ENCODE peak calls at places on chromosomes 7 and 10, in seven cellular contexts. X is mucosa of descending colon, N is OCI-LY7, C is astrocyte, I is psoas muscle, P is stomach, U is tibial artery. R is an unnamed sample.

GRCh38 chr10:74063256-74063655 is 65.3 kb downstream of the VCL start:
- DNase-seq in C (peak; percentile 70), N (no peak), X (no peak), U (no peak), I (no peak), P (no peak), R (no peak)

GRCh38 chr7:13628231-13629001 is 361.1 kb downstream of the ETV1 start:
- DNase-seq in I (no peak), C (peak; percentile 59), U (no peak), X (no peak), N (no peak), P (no peak), R (no peak)

GRCh38 chr10:20855398-20856038 is 41.6 kb downstream of the NEBL start:
- DNase-seq in I (no peak), C (peak; percentile 8), X (no peak), U (no peak), P (no peak), N (peak; percentile 21), R (no peak)

GRCh38 chr7:135774284-135774683 is 25.7 kb upstream of the FAM180A start:
- DNase-seq in C (peak; percentile 86), U (no peak), X (peak; percentile 57), I (no peak), N (no peak), P (no peak), R (no peak)

GRCh38 chr7:131897016-131897789 is 340.8 kb upstream of the PODXL start:
- DNase-seq in N (no peak), P (no peak), X (no peak), C (peak; percentile 93), U (no peak), I (no peak), R (no peak)

GRCh38 chr7:15848362-15848761 is 161.9 kb upstream of the MEOX2 start:
- DNase-seq in X (no peak), P (no peak), N (no peak), I (no peak), U (no peak), C (peak; percentile 14), R (no peak)

GRCh38 chr7:1959305-1959704 is 273.4 kb downstream of the MAD1L1 start:
- DNase-seq in N (no peak), U (no peak), C (no peak), P (no peak), I (no peak), X (no peak), R (no peak)

GRCh38 chr10:127195571-127196226 is 692 bp downstream of the INSYN2A start:
- DNase-seq in U (no peak), C (peak; percentile 13), P (no peak), X (no peak), I (peak; percentile 13), N (no peak), R (no peak)

GRCh38 chr7:151071032-151071866 is 9.4 kb downstream of the FASTK start:
- DNase-seq in C (no peak), P (no peak), N (no peak), U (no peak), I (no peak), X (no peak), R (no peak)

GRCh38 chr7:137151056-137151731 is 192.3 kb downstream of the PTN start:
- DNase-seq in U (no peak), N (no peak), X (no peak), I (no peak), C (peak; percentile 89), P (no peak), R (no peak)

GRCh38 chr7:149791411-149792219 is 18.2 kb upstream of the ZNF467 start:
- DNase-seq in I (no peak), N (no peak), X (no peak), C (no peak), P (no peak), U (no peak), R (no peak)

GRCh38 chr10:47024399-47025252 is 113.4 kb downstream of the PTPN20 start:
- DNase-seq in U (peak; percentile 79), N (peak; percentile 67), I (peak; percentile 53), X (peak; percentile 83), P (peak; percentile 69), C (peak; percentile 14), R (peak; percentile 84)

GRCh38 chr7:121330053-121330833 is 1.4 kb downstream of the WNT16 start:
- DNase-seq in C (no peak), P (no peak), N (no peak), X (no peak), I (no peak), U (no peak), R (peak; percentile 84)

GRCh38 chr10:31664803-31665202 is 263.8 kb downstream of the ARHGAP12 start:
- DNase-seq in P (no peak), C (no peak), X (no peak), I (no peak), N (no peak), U (no peak), R (no peak)

GRCh38 chr7:140035400-140036223 is 27.1 kb downstream of the PARP12 start:
- DNase-seq in N (no peak), X (no peak), P (no peak), I (no peak), U (no peak), C (peak; percentile 61), R (no peak)

GRCh38 chr7:106537119-106537518 is 123.8 kb downstream of the CCDC71L start:
- DNase-seq in N (no peak), C (no peak), U (no peak), I (no peak), X (no peak), P (no peak), R (no peak)

GRCh38 chr10:2111936-2112335 is 374.6 kb upstream of the ADARB2 start:
- DNase-seq in U (no peak), P (no peak), I (no peak), X (no peak), N (no peak), C (peak; percentile 95), R (no peak)

GRCh38 chr7:99006739-99007424 is 128.6 kb downstream of the TRRAP start:
- DNase-seq in C (no peak), U (peak; percentile 12), X (no peak), I (no peak), N (no peak), P (no peak), R (no peak)

GRCh38 chr10:71647526-71648354 is 71.8 kb downstream of the C10orf105 start:
- DNase-seq in N (peak; percentile 70), C (no peak), X (no peak), P (no peak), I (no peak), U (no peak), R (no peak)

GRCh38 chr10:71713135-71714040 is 6.2 kb downstream of the C10orf105 start:
- DNase-seq in X (peak; percentile 62), I (peak; percentile 88), C (peak; percentile 80), P (peak; percentile 65), N (peak; percentile 49), U (peak; percentile 97), R (peak; percentile 83)

GRCh38 chr7:11969627-11970026 is 137.6 kb upstream of the THSD7A start:
- DNase-seq in C (no peak), N (no peak), P (no peak), U (no peak), I (no peak), X (no peak), R (no peak)

GRCh38 chr10:3761111-3761686 is 23.8 kb downstream of the KLF6 start:
- DNase-seq in I (no peak), N (peak; percentile 46), X (no peak), U (no peak), P (no peak), C (peak; percentile 19), R (no peak)

GRCh38 chr10:51574248-51575067 is 124.9 kb downstream of the CSTF2T start:
- DNase-seq in U (no peak), N (no peak), C (no peak), P (no peak), X (no peak), I (no peak), R (no peak)

GRCh38 chr10:38143587-38143986 is 49.5 kb downstream of the ZNF37A start:
- DNase-seq in C (no peak), N (no peak), X (no peak), P (no peak), I (no peak), U (no peak), R (no peak)
- TF ChIP-seq CTCF in C (no peak), N (no peak), X (no peak), P (no peak), I (no peak), U (no peak), R (no peak)

DNA sequence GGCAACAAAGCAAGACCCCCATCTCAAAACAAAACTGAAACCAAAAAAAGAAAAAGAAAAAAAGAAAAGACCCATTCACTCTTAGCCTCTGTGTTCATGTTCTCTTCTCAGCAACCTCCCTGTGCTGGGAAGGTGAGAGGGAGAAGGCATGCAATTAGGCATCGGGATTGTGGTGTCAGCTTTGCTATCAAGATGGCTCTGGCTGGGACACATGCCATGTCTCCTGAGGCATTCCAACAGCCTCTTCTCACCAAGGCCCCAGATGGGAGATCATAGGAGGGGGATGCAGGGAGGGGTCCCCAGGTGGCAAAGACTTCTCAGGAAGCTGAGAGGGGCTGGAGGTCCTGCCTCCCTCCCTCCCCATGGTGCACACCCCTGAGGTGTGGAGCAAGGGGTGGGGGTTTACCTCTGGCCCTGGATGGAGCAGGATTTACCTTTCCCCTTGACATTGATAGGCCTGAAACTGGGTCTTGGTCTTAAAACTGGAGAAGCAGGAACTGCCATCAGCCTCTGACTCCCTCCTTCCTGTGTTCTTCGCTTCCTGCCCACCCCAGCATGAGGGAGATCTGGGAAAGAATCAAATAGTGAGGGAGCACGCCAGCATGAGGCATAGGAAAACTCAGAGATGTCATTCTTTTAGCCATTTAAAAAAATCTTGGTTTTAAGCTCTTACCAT is 96.2 kb upstream of the DUSP5 start:
- DNase-seq in P (no peak), C (no peak), N (no peak), I (no peak), U (no peak), X (no peak), R (no peak)
- H3K4me1 ChIP-seq in P (peaks cover 13% of the 10 kb centered on the region), C (peaks cover 25% of the 10 kb centered on the region), N (peaks cover 7% of the 10 kb centered on the region), I (no peaks in the 10 kb centered on the region), U (no peaks in the 10 kb centered on the region), X (peaks cover 17% of the 10 kb centered on the region), R (no peaks in the 10 kb centered on the region)

DNA sequence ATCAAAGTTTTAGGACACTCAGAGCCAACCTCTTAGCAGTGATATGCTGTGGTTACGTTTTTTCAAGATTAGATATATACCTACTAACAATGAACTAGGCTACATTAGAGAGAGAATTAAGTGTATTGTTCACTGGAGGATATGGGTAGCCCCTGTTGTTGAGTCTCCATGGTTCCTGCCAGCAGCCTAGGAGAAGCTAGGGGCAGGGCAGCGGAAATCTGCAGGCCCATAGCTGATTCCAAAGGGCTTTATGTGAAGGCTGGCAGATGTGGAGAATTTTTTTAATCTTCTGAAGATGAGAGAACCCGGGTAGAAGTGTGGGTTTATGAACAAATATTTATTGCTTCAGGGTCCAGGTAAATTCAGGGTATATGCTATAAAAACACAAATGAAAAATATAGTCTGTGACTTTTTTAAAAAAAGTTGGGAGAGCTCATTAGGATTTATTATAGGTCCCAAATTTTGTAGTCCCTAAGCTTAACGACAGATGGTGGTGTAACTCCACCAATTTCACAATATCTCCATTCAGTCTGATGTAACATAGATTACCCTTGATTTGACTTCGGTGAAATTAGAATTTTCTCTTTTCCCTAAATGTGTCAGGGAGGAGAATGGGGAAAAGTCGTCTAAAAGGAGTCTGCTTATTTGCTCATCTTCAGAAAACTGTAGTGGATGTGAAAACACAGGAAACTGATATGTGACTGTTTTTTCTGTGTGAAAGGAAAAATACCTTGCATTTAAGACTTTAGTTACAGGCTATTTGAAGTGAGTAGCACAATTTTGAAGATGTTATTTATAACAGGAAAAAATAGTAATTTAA is 163.0 kb upstream of the PPP1R3A start:
- DNase-seq in P (no peak), N (no peak), U (no peak), C (peak; percentile 44), X (peak; percentile 55), I (no peak), R (no peak)
- TF ChIP-seq CTCF in P (no peak), N (peak; percentile 57), U (peak; percentile 76), C (peak; percentile 73), X (no peak), I (peak; percentile 65), R (peak; percentile 49)

GRCh38 chr10:119313645-119314044 is 106.3 kb downstream of the GRK5 start:
- DNase-seq in P (no peak), C (no peak), I (no peak), N (no peak), X (no peak), U (no peak), R (no peak)
- H3K4me1 ChIP-seq in P (peaks cover 62% of the 10 kb centered on the region), C (peaks cover 47% of the 10 kb centered on the region), I (peaks cover 7% of the 10 kb centered on the region), N (peaks cover 30% of the 10 kb centered on the region), X (peaks cover 4% of the 10 kb centered on the region), U (peaks cover 43% of the 10 kb centered on the region), R (peaks cover 90% of the 10 kb centered on the region)

R was measured in spleen.